ENCODE peak calls at places on chromosomes 2 and 18, in seven cellular contexts. U is hippocampal formation, V is adipocyte, A is cardiac fibroblast, N is iPS-NIHi11, P is head of caudate nucleus, F is cerebellar nuclear complex. M is an unnamed sample.
A peak's percentile ranks its signal among the peaks of the same experiment; 100 is the strongest.

GRCh38 chr2:148375214-148375613 is 269.3 kb upstream of the EPC2 start:
- DNase-seq in U (no peak), V (peak; percentile 19), A (peak; percentile 41), N (no peak), P (no peak), F (no peak), M (no peak)

GRCh38 chr2:230898016-230898415 is 27.0 kb downstream of the GPR55 start:
- DNase-seq in U (no peak), V (no peak), A (no peak), N (no peak), P (peak; percentile 10), F (no peak), M (no peak)

GRCh38 chr2:165427686-165428085 is 41.8 kb upstream of the CSRNP3 start:
- DNase-seq in U (no peak), V (no peak), A (no peak), N (no peak), P (no peak), F (no peak), M (no peak)

GRCh38 chr2:31442376-31442775 is 27.8 kb upstream of the XDH start:
- DNase-seq in U (no peak), V (no peak), A (no peak), N (no peak), P (no peak), F (no peak), M (no peak)

GRCh38 chr18:75208055-75208835 is 694 bp downstream of the PTGR3 start:
- DNase-seq in U (peak; percentile 34), V (peak; percentile 80), A (peak; percentile 61), N (no peak), P (peak; percentile 71), F (no peak), M (peak; percentile 59)

GRCh38 chr2:160876029-160876428 is 284.2 kb upstream of the TANK start:
- DNase-seq in U (no peak), V (no peak), A (no peak), N (no peak), P (no peak), F (no peak), M (peak; percentile 10)

GRCh38 chr2:228355897-228356296 is 174.4 kb upstream of the SPHKAP start:
- DNase-seq in U (no peak), V (no peak), A (no peak), N (no peak), P (no peak), F (no peak), M (no peak)

GRCh38 chr2:43790118-43790517 is 16.3 kb downstream of the DYNC2LI1 start:
- DNase-seq in U (no peak), V (peak; percentile 41), A (peak; percentile 19), N (no peak), P (no peak), F (no peak), M (peak; percentile 4)

GRCh38 chr2:203720011-203720410 is 13.6 kb downstream of the CD28 start:
- DNase-seq in U (no peak), V (no peak), A (no peak), N (no peak), P (no peak), F (no peak), M (no peak)

GRCh38 chr2:85604568-85605339 is 2.3 kb upstream of the TMEM150A start:
- DNase-seq in U (no peak), V (peak; percentile 59), A (peak; percentile 49), N (no peak), P (no peak), F (no peak), M (peak; percentile 17)

GRCh38 chr2:219350938-219351280 is 18.4 kb upstream of the RESP18 start:
- DNase-seq in U (no peak), V (peak; percentile 5), A (peak; percentile 12), N (peak; percentile 30), P (no peak), F (no peak), M (no peak)

GRCh38 chr2:235413084-235413483 is 80.8 kb upstream of the AGAP1 start:
- DNase-seq in U (no peak), V (no peak), A (no peak), N (no peak), P (no peak), F (no peak), M (no peak)

GRCh38 chr2:151343073-151343472 is 14.3 kb upstream of the TNFAIP6 start:
- DNase-seq in U (no peak), V (no peak), A (no peak), N (no peak), P (no peak), F (no peak), M (no peak)

GRCh38 chr18:58277457-58277739 is 233.4 kb downstream of the NEDD4L start:
- DNase-seq in U (no peak), V (no peak), A (no peak), N (no peak), P (no peak), F (no peak), M (no peak)

GRCh38 chr18:31741096-31741735 is 19.5 kb downstream of the SLC25A52 start:
- DNase-seq in U (peak; percentile 29), V (peak; percentile 72), A (peak; percentile 59), N (peak; percentile 46), P (peak; percentile 66), F (no peak), M (peak; percentile 34)

GRCh38 chr2:148122788-148123187 is 101.9 kb downstream of the MBD5 start:
- DNase-seq in U (no peak), V (peak; percentile 22), A (peak; percentile 7), N (no peak), P (no peak), F (no peak), M (peak; percentile 38)

GRCh38 chr2:235026649-235027557 is 75.1 kb downstream of the SH3BP4 start:
- DNase-seq in U (no peak), V (peak; percentile 33), A (peak; percentile 69), N (peak; percentile 57), P (peak; percentile 36), F (no peak), M (peak; percentile 62)

GRCh38 chr18:74796928-74797576 is 199.4 kb downstream of the ZNF407 start:
- DNase-seq in U (no peak), V (peak; percentile 62), A (peak; percentile 39), N (no peak), P (peak; percentile 21), F (no peak), M (peak; percentile 80)

GRCh38 chr2:123518387-123518786 is 506.7 kb upstream of the CNTNAP5 start:
- DNase-seq in U (no peak), V (no peak), A (peak; percentile 14), N (no peak), P (no peak), F (no peak), M (no peak)

GRCh38 chr2:39743170-39743851 is 35.7 kb downstream of the THUMPD2 start:
- DNase-seq in U (no peak), V (peak; percentile 56), A (peak; percentile 29), N (no peak), P (no peak), F (peak; percentile 16), M (peak; percentile 74)

GRCh38 chr2:236644502-236644911 is 74.9 kb downstream of the ACKR3 start:
- DNase-seq in U (no peak), V (no peak), A (no peak), N (no peak), P (no peak), F (no peak), M (no peak)

GRCh38 chr2:81937944-81938343 is 1633.4 kb upstream of the LRRTM1 start:
- DNase-seq in U (no peak), V (no peak), A (no peak), N (no peak), P (no peak), F (no peak), M (no peak)

GRCh38 chr2:40190457-40190856 is 261.4 kb downstream of the SLC8A1 start:
- DNase-seq in U (no peak), V (no peak), A (no peak), N (no peak), P (no peak), F (no peak), M (no peak)

GRCh38 chr2:98063289-98063688 is 23.7 kb upstream of the VWA3B start:
- DNase-seq in U (no peak), V (no peak), A (no peak), N (peak; percentile 17), P (no peak), F (no peak), M (no peak)